ENCODE peak calls at places on chromosomes 12 and 14, in five cellular contexts. J is foreskin fibroblast, L is OCI-LY7, A is AG04450, R is right lobe of liver. N is an unnamed sample.

GRCh38 chr12:77113971-77114370 is 48.6 kb upstream of the E2F7 start:
- DNase-seq in J (peak; percentile 56), L (no peak), A (no peak), R (no peak), N (no peak)

GRCh38 chr14:53975444-53975843 is 18.8 kb upstream of the BMP4 start:
- DNase-seq in J (peak; percentile 30), L (no peak), A (no peak), R (no peak), N (no peak)

GRCh38 chr14:68182492-68182891 is 362.9 kb downstream of the RAD51B start:
- DNase-seq in J (no peak), L (no peak), A (no peak), R (no peak), N (peak; percentile 46)

GRCh38 chr14:85531594-85532391 is 1.8 kb downstream of the FLRT2 start:
- DNase-seq in J (peak; percentile 93), L (no peak), A (no peak), R (peak; percentile 49), N (no peak)

GRCh38 chr12:89247541-89247942 is 104.8 kb downstream of the DUSP6 start:
- DNase-seq in J (no peak), L (no peak), A (no peak), R (no peak), N (no peak)

GRCh38 chr12:39272934-39273770 is 169.8 kb downstream of the KIF21A start:
- DNase-seq in J (peak; percentile 44), L (peak; percentile 38), A (no peak), R (no peak), N (no peak)

GRCh38 chr12:17992002-17992656 is 97.9 kb downstream of the RERGL start:
- DNase-seq in J (peak; percentile 43), L (peak; percentile 50), A (no peak), R (no peak), N (peak; percentile 21)

GRCh38 chr14:93064411-93065271 is 51.1 kb downstream of the ITPK1 start:
- DNase-seq in J (peak; percentile 65), L (no peak), A (no peak), R (no peak), N (no peak)

GRCh38 chr12:118120579-118121363 is 15.2 kb upstream of the PEBP1 start:
- DNase-seq in J (peak; percentile 83), L (peak; percentile 76), A (peak; percentile 44), R (peak; percentile 69), N (peak; percentile 86)

GRCh38 chr12:45260481-45260824 is 44.6 kb downstream of the ANO6 start:
- DNase-seq in J (no peak), L (no peak), A (no peak), R (no peak), N (no peak)

GRCh38 chr12:45254254-45254653 is 38.4 kb downstream of the ANO6 start:
- DNase-seq in J (no peak), L (no peak), A (no peak), R (no peak), N (no peak)

GRCh38 chr12:45260854-45261253 is 45.0 kb downstream of the ANO6 start:
- DNase-seq in J (no peak), L (no peak), A (no peak), R (no peak), N (no peak)

GRCh38 chr12:45259732-45260480 is 44.0 kb downstream of the ANO6 start:
- DNase-seq in J (peak; percentile 82), L (no peak), A (no peak), R (no peak), N (no peak)

GRCh38 chr12:45257185-45257585 is 41.3 kb downstream of the ANO6 start:
- DNase-seq in J (no peak), L (peak; percentile 6), A (no peak), R (no peak), N (peak; percentile 54)
- TF ChIP-seq CTCF in J (no peak), L (no peak), A (no peak), R (no peak), N (peak; percentile 10)

GRCh38 chr14:52551696-52552062 is 626 bp downstream of the TXNDC16 start:
- DNase-seq in J (peak; percentile 70), L (peak; percentile 55), A (no peak), R (no peak), N (peak; percentile 10)
- TF ChIP-seq CTCF in J (peak; percentile 38), L (peak; percentile 78), A (peak; percentile 53), R (peak; percentile 14), N (peak; percentile 40)

DNA sequence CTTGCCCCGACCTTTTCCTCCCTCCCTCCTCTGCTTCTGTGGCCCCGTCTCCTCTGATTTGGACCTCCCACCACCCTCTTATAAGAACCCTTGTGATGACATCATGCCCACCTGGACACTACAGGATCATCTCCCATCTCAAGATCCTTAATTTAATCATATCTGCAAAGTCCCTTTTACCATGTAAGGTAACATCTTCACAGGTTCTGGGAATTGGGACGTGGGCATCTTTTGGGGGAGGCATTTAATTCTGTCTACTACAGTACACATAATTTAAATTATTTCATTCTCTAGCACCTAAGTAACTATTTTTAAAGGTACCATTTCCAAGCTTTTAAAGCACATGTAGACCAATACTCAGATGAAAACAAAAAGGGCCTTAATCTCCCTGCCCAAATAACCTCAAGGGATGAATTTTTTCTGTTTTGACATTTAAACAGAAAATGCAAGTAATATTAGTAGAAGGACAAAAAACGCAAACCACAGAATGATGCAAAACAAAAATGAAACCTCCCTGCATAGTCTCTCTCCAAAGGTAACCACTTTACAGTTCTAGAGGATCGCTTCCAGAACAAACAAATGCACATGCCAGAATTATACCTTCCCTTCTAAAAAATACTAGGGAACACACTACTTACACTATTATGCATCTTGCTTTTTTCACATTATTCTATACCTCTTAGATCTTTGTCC is 222.1 kb downstream of the AACS start:
- DNase-seq in J (no peak), L (no peak), A (no peak), R (no peak), N (no peak)
- TF ChIP-seq CTCF in J (no peak), L (no peak), A (no peak), R (no peak), N (no peak)

DNA sequence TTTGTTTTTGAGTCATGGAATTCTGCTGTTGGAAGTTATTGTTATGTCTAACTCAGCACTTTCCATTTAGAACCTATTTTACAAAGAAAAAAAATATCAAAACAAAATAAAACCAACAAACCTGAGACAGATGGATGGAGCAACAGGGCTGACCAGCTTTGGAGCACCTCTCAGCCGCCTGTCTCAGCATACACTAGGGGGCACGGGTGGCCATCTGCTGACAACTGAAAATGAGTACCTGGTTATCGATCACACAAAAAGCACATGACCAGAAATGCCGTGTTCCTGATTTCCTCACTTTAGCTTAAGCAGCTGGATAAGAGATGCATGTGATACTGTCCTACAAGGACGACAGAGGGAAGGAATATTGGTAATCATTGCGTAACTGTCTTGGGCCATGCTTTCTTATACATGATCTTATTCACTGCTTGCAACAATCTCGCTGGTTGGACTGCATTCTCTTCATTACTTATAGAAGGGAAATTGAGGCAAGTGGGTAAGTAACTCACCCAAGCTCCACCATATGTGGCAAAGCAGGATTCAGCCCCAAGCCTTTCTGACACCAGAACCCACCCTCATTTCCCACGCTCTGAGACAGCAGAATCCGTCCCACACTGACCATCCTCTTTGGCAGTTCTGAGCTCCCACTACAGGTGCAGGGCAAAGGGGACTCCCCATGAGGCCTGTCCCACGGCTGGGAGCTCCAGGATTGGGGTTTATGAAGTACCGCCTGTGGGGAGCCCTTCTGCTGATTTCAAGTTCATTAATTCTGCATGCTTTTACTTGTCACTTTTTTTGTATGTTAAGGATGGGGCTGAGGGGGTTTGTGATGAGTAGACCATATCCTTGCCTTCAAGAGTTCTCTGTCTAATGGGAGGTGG is 43.5 kb downstream of the C14orf132 start:
- DNase-seq in J (peak; percentile 31), L (no peak), A (no peak), R (no peak), N (no peak)
- TF ChIP-seq CTCF in J (no peak), L (no peak), A (no peak), R (peak; percentile 18), N (no peak)

GRCh38 chr14:96747608-96748007 is 49.6 kb upstream of the VRK1 start:
- DNase-seq in J (no peak), L (no peak), A (no peak), R (no peak), N (no peak)
- TF ChIP-seq CTCF in J (no peak), L (no peak), A (no peak), R (no peak), N (no peak)

GRCh38 chr12:6276936-6277615 is 33.4 kb upstream of the PLEKHG6 start:
- DNase-seq in J (peak; percentile 31), L (no peak), A (no peak), R (no peak), N (peak; percentile 6)
- TF ChIP-seq CTCF in J (no peak), L (no peak), A (peak; percentile 19), R (no peak), N (no peak)

GRCh38 chr12:108046135-108046534 is 83.0 kb upstream of the WSCD2 start:
- DNase-seq in J (no peak), L (no peak), A (no peak), R (no peak), N (no peak)
- TF ChIP-seq CTCF in J (no peak), L (no peak), A (no peak), R (no peak), N (no peak)

DNA sequence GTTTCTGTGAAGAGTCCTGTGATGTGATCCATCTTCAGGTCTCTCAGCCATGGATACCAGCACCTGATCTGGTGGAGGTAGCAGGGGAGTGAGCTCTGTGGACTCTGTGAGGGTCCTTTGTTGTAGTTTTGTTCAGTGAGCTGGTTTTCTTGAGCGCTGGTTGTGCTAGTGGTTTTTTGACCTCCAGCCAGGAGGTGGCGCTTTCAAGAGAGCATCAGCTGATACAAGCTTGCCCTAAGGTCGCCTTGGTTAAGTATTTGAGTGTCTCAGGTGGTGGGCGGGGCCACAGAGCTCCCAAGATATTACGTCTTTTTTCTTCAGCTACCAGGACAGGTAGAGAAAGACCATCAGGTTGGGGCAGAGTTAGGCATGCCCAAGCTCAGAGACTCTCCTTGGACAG is 139.7 kb downstream of the TTLL5 start:
- DNase-seq in J (no peak), L (no peak), A (no peak), R (no peak), N (no peak)
- TF ChIP-seq CTCF in J (no peak), L (peak; percentile 60), A (no peak), R (no peak), N (no peak)

DNA sequence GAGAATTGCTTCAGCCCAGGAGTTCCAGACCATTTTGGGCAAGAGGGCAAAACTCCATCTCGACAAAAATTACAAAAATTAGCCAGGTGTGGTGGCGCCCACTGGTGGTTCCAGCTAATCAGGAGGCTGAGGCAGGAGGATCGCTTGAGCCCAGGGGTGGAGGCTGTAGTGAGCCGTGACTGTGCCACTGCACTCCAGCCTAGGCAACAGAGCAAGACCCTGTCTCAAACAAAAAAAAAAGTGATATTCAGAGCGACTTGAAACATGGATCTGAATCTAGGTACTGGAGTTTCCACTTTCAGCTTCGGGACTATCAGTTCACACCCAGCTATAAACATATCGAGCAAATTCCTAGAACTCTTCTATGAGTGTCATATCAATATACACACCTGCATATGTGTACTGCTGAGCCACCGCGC is 16.3 kb upstream of the RNF34 start:
- DNase-seq in J (no peak), L (no peak), A (no peak), R (no peak), N (no peak)
- TF ChIP-seq CTCF in J (no peak), L (peak; percentile 38), A (no peak), R (no peak), N (no peak)

GRCh38 chr14:77804592-77804991 is 4.7 kb downstream of the ADCK1 start:
- DNase-seq in J (peak; percentile 13), L (peak; percentile 54), A (no peak), R (no peak), N (peak; percentile 40)
- TF ChIP-seq CTCF in J (peak; percentile 27), L (peak; percentile 74), A (peak; percentile 1), R (peak; percentile 32), N (peak; percentile 56)

N was measured in GM10248.